ENCODE peak calls at places on chromosomes 4 and X, in nine cellular contexts. One of them, this sample, is unnamed.

GRCh38 chr4:1382776-1383727 is 23.2 kb downstream of the NKX1-1 start:
- DNase-seq in stimulated activated CD4-positive, alpha-beta T cell treated with anti-CD3 and anti-CD28 coated beads, Interleukin-12 subunit alpha, Interleukin-12 subunit beta, amount 100 ng/mL, for 4 hours: no peak
- DNase-seq in amniotic stem cell: no peak
- DNase-seq in activated T-helper 1 cell treated with anti-CD3 and anti-CD28 coated beads, Interleukin-2, amount 50 U/mL, for 16 hours: no peak
- DNase-seq in NCI-H187 treated with DMSO at 0.1 percent for 48 hours: no peak
- DNase-seq in cardiac muscle cell: no peak
- DNase-seq in astrocyte of the spinal cord: no peak
- DNase-seq in OCI-LY7: no peak
- DNase-seq in stimulated activated CD8-positive, alpha-beta memory T cell treated with anti-CD3 and anti-CD28 coated beads, Interleukin-7, amount 100 ng/mL, for 4 hours: no peak
- DNase-seq in this sample: no peak

GRCh38 chr4:182126567-182126966 is 116.6 kb upstream of the TENM3 start:
- DNase-seq in stimulated activated CD4-positive, alpha-beta T cell treated with anti-CD3 and anti-CD28 coated beads, Interleukin-12 subunit alpha, Interleukin-12 subunit beta, amount 100 ng/mL, for 4 hours: no peak
- DNase-seq in amniotic stem cell: no peak
- DNase-seq in activated T-helper 1 cell treated with anti-CD3 and anti-CD28 coated beads, Interleukin-2, amount 50 U/mL, for 16 hours: no peak
- DNase-seq in NCI-H187 treated with DMSO at 0.1 percent for 48 hours: no peak
- DNase-seq in cardiac muscle cell: no peak
- DNase-seq in astrocyte of the spinal cord: peak
- DNase-seq in OCI-LY7: no peak
- DNase-seq in stimulated activated CD8-positive, alpha-beta memory T cell treated with anti-CD3 and anti-CD28 coated beads, Interleukin-7, amount 100 ng/mL, for 4 hours: no peak
- DNase-seq in this sample: no peak

GRCh38 chr4:5409237-5409636 is 299.1 kb downstream of the EVC2 start:
- DNase-seq in stimulated activated CD4-positive, alpha-beta T cell treated with anti-CD3 and anti-CD28 coated beads, Interleukin-12 subunit alpha, Interleukin-12 subunit beta, amount 100 ng/mL, for 4 hours: no peak
- DNase-seq in amniotic stem cell: no peak
- DNase-seq in activated T-helper 1 cell treated with anti-CD3 and anti-CD28 coated beads, Interleukin-2, amount 50 U/mL, for 16 hours: no peak
- DNase-seq in NCI-H187 treated with DMSO at 0.1 percent for 48 hours: no peak
- DNase-seq in cardiac muscle cell: no peak
- DNase-seq in astrocyte of the spinal cord: no peak
- DNase-seq in OCI-LY7: no peak
- DNase-seq in stimulated activated CD8-positive, alpha-beta memory T cell treated with anti-CD3 and anti-CD28 coated beads, Interleukin-7, amount 100 ng/mL, for 4 hours: no peak
- DNase-seq in this sample: peak

GRCh38 chr4:72302981-72303704 is 265.9 kb downstream of the ADAMTS3 start:
- DNase-seq in stimulated activated CD4-positive, alpha-beta T cell treated with anti-CD3 and anti-CD28 coated beads, Interleukin-12 subunit alpha, Interleukin-12 subunit beta, amount 100 ng/mL, for 4 hours: peak
- DNase-seq in amniotic stem cell: peak
- DNase-seq in activated T-helper 1 cell treated with anti-CD3 and anti-CD28 coated beads, Interleukin-2, amount 50 U/mL, for 16 hours: no peak
- DNase-seq in NCI-H187 treated with DMSO at 0.1 percent for 48 hours: no peak
- DNase-seq in cardiac muscle cell: peak
- DNase-seq in astrocyte of the spinal cord: peak
- DNase-seq in OCI-LY7: peak
- DNase-seq in stimulated activated CD8-positive, alpha-beta memory T cell treated with anti-CD3 and anti-CD28 coated beads, Interleukin-7, amount 100 ng/mL, for 4 hours: no peak
- DNase-seq in this sample: no peak

GRCh38 chrX:71251456-71251973 is 2.4 kb downstream of the ZMYM3 start:
- DNase-seq in stimulated activated CD4-positive, alpha-beta T cell treated with anti-CD3 and anti-CD28 coated beads, Interleukin-12 subunit alpha, Interleukin-12 subunit beta, amount 100 ng/mL, for 4 hours: peak
- DNase-seq in amniotic stem cell: no peak
- DNase-seq in activated T-helper 1 cell treated with anti-CD3 and anti-CD28 coated beads, Interleukin-2, amount 50 U/mL, for 16 hours: no peak
- DNase-seq in NCI-H187 treated with DMSO at 0.1 percent for 48 hours: no peak
- DNase-seq in cardiac muscle cell: no peak
- DNase-seq in astrocyte of the spinal cord: no peak
- DNase-seq in OCI-LY7: no peak
- DNase-seq in stimulated activated CD8-positive, alpha-beta memory T cell treated with anti-CD3 and anti-CD28 coated beads, Interleukin-7, amount 100 ng/mL, for 4 hours: no peak
- DNase-seq in this sample: no peak

GRCh38 chr4:122755675-122756074 is 23.2 kb downstream of the BBS12 start:
- DNase-seq in stimulated activated CD4-positive, alpha-beta T cell treated with anti-CD3 and anti-CD28 coated beads, Interleukin-12 subunit alpha, Interleukin-12 subunit beta, amount 100 ng/mL, for 4 hours: no peak
- DNase-seq in amniotic stem cell: no peak
- DNase-seq in activated T-helper 1 cell treated with anti-CD3 and anti-CD28 coated beads, Interleukin-2, amount 50 U/mL, for 16 hours: no peak
- DNase-seq in NCI-H187 treated with DMSO at 0.1 percent for 48 hours: no peak
- DNase-seq in cardiac muscle cell: no peak
- DNase-seq in astrocyte of the spinal cord: no peak
- DNase-seq in OCI-LY7: no peak
- DNase-seq in stimulated activated CD8-positive, alpha-beta memory T cell treated with anti-CD3 and anti-CD28 coated beads, Interleukin-7, amount 100 ng/mL, for 4 hours: no peak
- DNase-seq in this sample: no peak

GRCh38 chrX:37905436-37906147 is 58.2 kb upstream of the DYNLT3 start:
- DNase-seq in stimulated activated CD4-positive, alpha-beta T cell treated with anti-CD3 and anti-CD28 coated beads, Interleukin-12 subunit alpha, Interleukin-12 subunit beta, amount 100 ng/mL, for 4 hours: peak
- DNase-seq in amniotic stem cell: no peak
- DNase-seq in activated T-helper 1 cell treated with anti-CD3 and anti-CD28 coated beads, Interleukin-2, amount 50 U/mL, for 16 hours: no peak
- DNase-seq in NCI-H187 treated with DMSO at 0.1 percent for 48 hours: no peak
- DNase-seq in cardiac muscle cell: peak
- DNase-seq in astrocyte of the spinal cord: peak
- DNase-seq in OCI-LY7: no peak
- DNase-seq in stimulated activated CD8-positive, alpha-beta memory T cell treated with anti-CD3 and anti-CD28 coated beads, Interleukin-7, amount 100 ng/mL, for 4 hours: no peak
- DNase-seq in this sample: no peak

GRCh38 chr4:137367608-137368007 is 164.7 kb downstream of the PCDH18 start:
- DNase-seq in stimulated activated CD4-positive, alpha-beta T cell treated with anti-CD3 and anti-CD28 coated beads, Interleukin-12 subunit alpha, Interleukin-12 subunit beta, amount 100 ng/mL, for 4 hours: no peak
- DNase-seq in amniotic stem cell: no peak
- DNase-seq in activated T-helper 1 cell treated with anti-CD3 and anti-CD28 coated beads, Interleukin-2, amount 50 U/mL, for 16 hours: no peak
- DNase-seq in NCI-H187 treated with DMSO at 0.1 percent for 48 hours: no peak
- DNase-seq in cardiac muscle cell: peak
- DNase-seq in astrocyte of the spinal cord: peak
- DNase-seq in OCI-LY7: no peak
- DNase-seq in stimulated activated CD8-positive, alpha-beta memory T cell treated with anti-CD3 and anti-CD28 coated beads, Interleukin-7, amount 100 ng/mL, for 4 hours: no peak
- DNase-seq in this sample: no peak

GRCh38 chr4:95183656-95184408 is 364.9 kb downstream of the UNC5C start:
- DNase-seq in stimulated activated CD4-positive, alpha-beta T cell treated with anti-CD3 and anti-CD28 coated beads, Interleukin-12 subunit alpha, Interleukin-12 subunit beta, amount 100 ng/mL, for 4 hours: no peak
- DNase-seq in amniotic stem cell: no peak
- DNase-seq in activated T-helper 1 cell treated with anti-CD3 and anti-CD28 coated beads, Interleukin-2, amount 50 U/mL, for 16 hours: no peak
- DNase-seq in NCI-H187 treated with DMSO at 0.1 percent for 48 hours: no peak
- DNase-seq in cardiac muscle cell: no peak
- DNase-seq in astrocyte of the spinal cord: no peak
- DNase-seq in OCI-LY7: no peak
- DNase-seq in stimulated activated CD8-positive, alpha-beta memory T cell treated with anti-CD3 and anti-CD28 coated beads, Interleukin-7, amount 100 ng/mL, for 4 hours: no peak
- DNase-seq in this sample: no peak

GRCh38 chr4:79514637-79515320 is 106.8 kb upstream of the GK2 start:
- DNase-seq in stimulated activated CD4-positive, alpha-beta T cell treated with anti-CD3 and anti-CD28 coated beads, Interleukin-12 subunit alpha, Interleukin-12 subunit beta, amount 100 ng/mL, for 4 hours: no peak
- DNase-seq in amniotic stem cell: no peak
- DNase-seq in activated T-helper 1 cell treated with anti-CD3 and anti-CD28 coated beads, Interleukin-2, amount 50 U/mL, for 16 hours: no peak
- DNase-seq in NCI-H187 treated with DMSO at 0.1 percent for 48 hours: no peak
- DNase-seq in cardiac muscle cell: no peak
- DNase-seq in astrocyte of the spinal cord: no peak
- DNase-seq in OCI-LY7: no peak
- DNase-seq in stimulated activated CD8-positive, alpha-beta memory T cell treated with anti-CD3 and anti-CD28 coated beads, Interleukin-7, amount 100 ng/mL, for 4 hours: no peak
- DNase-seq in this sample: no peak

GRCh38 chrX:53018627-53019026 is 30.0 kb upstream of the GPR173 start:
- DNase-seq in stimulated activated CD4-positive, alpha-beta T cell treated with anti-CD3 and anti-CD28 coated beads, Interleukin-12 subunit alpha, Interleukin-12 subunit beta, amount 100 ng/mL, for 4 hours: no peak
- DNase-seq in amniotic stem cell: no peak
- DNase-seq in activated T-helper 1 cell treated with anti-CD3 and anti-CD28 coated beads, Interleukin-2, amount 50 U/mL, for 16 hours: no peak
- DNase-seq in NCI-H187 treated with DMSO at 0.1 percent for 48 hours: no peak
- DNase-seq in cardiac muscle cell: no peak
- DNase-seq in astrocyte of the spinal cord: no peak
- DNase-seq in OCI-LY7: no peak
- DNase-seq in stimulated activated CD8-positive, alpha-beta memory T cell treated with anti-CD3 and anti-CD28 coated beads, Interleukin-7, amount 100 ng/mL, for 4 hours: no peak
- DNase-seq in this sample: no peak

GRCh38 chr4:7168106-7168505 is 24.2 kb upstream of the SORCS2 start:
- DNase-seq in stimulated activated CD4-positive, alpha-beta T cell treated with anti-CD3 and anti-CD28 coated beads, Interleukin-12 subunit alpha, Interleukin-12 subunit beta, amount 100 ng/mL, for 4 hours: no peak
- DNase-seq in amniotic stem cell: no peak
- DNase-seq in activated T-helper 1 cell treated with anti-CD3 and anti-CD28 coated beads, Interleukin-2, amount 50 U/mL, for 16 hours: no peak
- DNase-seq in NCI-H187 treated with DMSO at 0.1 percent for 48 hours: no peak
- DNase-seq in cardiac muscle cell: no peak
- DNase-seq in astrocyte of the spinal cord: no peak
- DNase-seq in OCI-LY7: no peak
- DNase-seq in stimulated activated CD8-positive, alpha-beta memory T cell treated with anti-CD3 and anti-CD28 coated beads, Interleukin-7, amount 100 ng/mL, for 4 hours: no peak
- DNase-seq in this sample: no peak

GRCh38 chr4:3369781-3370660 is 71.7 kb upstream of the HGFAC start:
- DNase-seq in stimulated activated CD4-positive, alpha-beta T cell treated with anti-CD3 and anti-CD28 coated beads, Interleukin-12 subunit alpha, Interleukin-12 subunit beta, amount 100 ng/mL, for 4 hours: no peak
- DNase-seq in amniotic stem cell: peak
- DNase-seq in activated T-helper 1 cell treated with anti-CD3 and anti-CD28 coated beads, Interleukin-2, amount 50 U/mL, for 16 hours: no peak
- DNase-seq in NCI-H187 treated with DMSO at 0.1 percent for 48 hours: no peak
- DNase-seq in cardiac muscle cell: peak
- DNase-seq in astrocyte of the spinal cord: peak
- DNase-seq in OCI-LY7: no peak
- DNase-seq in stimulated activated CD8-positive, alpha-beta memory T cell treated with anti-CD3 and anti-CD28 coated beads, Interleukin-7, amount 100 ng/mL, for 4 hours: no peak
- DNase-seq in this sample: peak

GRCh38 chr4:4969298-4969697 is 50.0 kb downstream of the CYTL1 start:
- DNase-seq in stimulated activated CD4-positive, alpha-beta T cell treated with anti-CD3 and anti-CD28 coated beads, Interleukin-12 subunit alpha, Interleukin-12 subunit beta, amount 100 ng/mL, for 4 hours: no peak
- DNase-seq in amniotic stem cell: no peak
- DNase-seq in activated T-helper 1 cell treated with anti-CD3 and anti-CD28 coated beads, Interleukin-2, amount 50 U/mL, for 16 hours: no peak
- DNase-seq in NCI-H187 treated with DMSO at 0.1 percent for 48 hours: no peak
- DNase-seq in cardiac muscle cell: peak
- DNase-seq in astrocyte of the spinal cord: no peak
- DNase-seq in OCI-LY7: no peak
- DNase-seq in stimulated activated CD8-positive, alpha-beta memory T cell treated with anti-CD3 and anti-CD28 coated beads, Interleukin-7, amount 100 ng/mL, for 4 hours: no peak
- DNase-seq in this sample: no peak

GRCh38 chr4:80454040-80454439 is 118.5 kb downstream of the CFAP299 start:
- DNase-seq in stimulated activated CD4-positive, alpha-beta T cell treated with anti-CD3 and anti-CD28 coated beads, Interleukin-12 subunit alpha, Interleukin-12 subunit beta, amount 100 ng/mL, for 4 hours: no peak
- DNase-seq in amniotic stem cell: no peak
- DNase-seq in activated T-helper 1 cell treated with anti-CD3 and anti-CD28 coated beads, Interleukin-2, amount 50 U/mL, for 16 hours: no peak
- DNase-seq in NCI-H187 treated with DMSO at 0.1 percent for 48 hours: no peak
- DNase-seq in cardiac muscle cell: no peak
- DNase-seq in astrocyte of the spinal cord: no peak
- DNase-seq in OCI-LY7: no peak
- DNase-seq in stimulated activated CD8-positive, alpha-beta memory T cell treated with anti-CD3 and anti-CD28 coated beads, Interleukin-7, amount 100 ng/mL, for 4 hours: no peak
- DNase-seq in this sample: no peak

GRCh38 chr4:143026459-143027170 is 158.1 kb upstream of the USP38 start:
- DNase-seq in stimulated activated CD4-positive, alpha-beta T cell treated with anti-CD3 and anti-CD28 coated beads, Interleukin-12 subunit alpha, Interleukin-12 subunit beta, amount 100 ng/mL, for 4 hours: no peak
- DNase-seq in amniotic stem cell: no peak
- DNase-seq in activated T-helper 1 cell treated with anti-CD3 and anti-CD28 coated beads, Interleukin-2, amount 50 U/mL, for 16 hours: no peak
- DNase-seq in NCI-H187 treated with DMSO at 0.1 percent for 48 hours: no peak
- DNase-seq in cardiac muscle cell: no peak
- DNase-seq in astrocyte of the spinal cord: no peak
- DNase-seq in OCI-LY7: no peak
- DNase-seq in stimulated activated CD8-positive, alpha-beta memory T cell treated with anti-CD3 and anti-CD28 coated beads, Interleukin-7, amount 100 ng/mL, for 4 hours: no peak
- DNase-seq in this sample: no peak

GRCh38 chr4:157674699-157675098 is 454.2 kb downstream of the GRIA2 start:
- DNase-seq in stimulated activated CD4-positive, alpha-beta T cell treated with anti-CD3 and anti-CD28 coated beads, Interleukin-12 subunit alpha, Interleukin-12 subunit beta, amount 100 ng/mL, for 4 hours: no peak
- DNase-seq in amniotic stem cell: no peak
- DNase-seq in activated T-helper 1 cell treated with anti-CD3 and anti-CD28 coated beads, Interleukin-2, amount 50 U/mL, for 16 hours: no peak
- DNase-seq in NCI-H187 treated with DMSO at 0.1 percent for 48 hours: no peak
- DNase-seq in cardiac muscle cell: no peak
- DNase-seq in astrocyte of the spinal cord: no peak
- DNase-seq in OCI-LY7: no peak
- DNase-seq in stimulated activated CD8-positive, alpha-beta memory T cell treated with anti-CD3 and anti-CD28 coated beads, Interleukin-7, amount 100 ng/mL, for 4 hours: no peak
- DNase-seq in this sample: no peak

GRCh38 chr4:2793578-2793919 is 664 bp downstream of the SH3BP2 start:
- DNase-seq in stimulated activated CD4-positive, alpha-beta T cell treated with anti-CD3 and anti-CD28 coated beads, Interleukin-12 subunit alpha, Interleukin-12 subunit beta, amount 100 ng/mL, for 4 hours: peak
- DNase-seq in amniotic stem cell: no peak
- DNase-seq in activated T-helper 1 cell treated with anti-CD3 and anti-CD28 coated beads, Interleukin-2, amount 50 U/mL, for 16 hours: no peak
- DNase-seq in NCI-H187 treated with DMSO at 0.1 percent for 48 hours: no peak
- DNase-seq in cardiac muscle cell: peak
- DNase-seq in astrocyte of the spinal cord: no peak
- DNase-seq in OCI-LY7: no peak
- DNase-seq in stimulated activated CD8-positive, alpha-beta memory T cell treated with anti-CD3 and anti-CD28 coated beads, Interleukin-7, amount 100 ng/mL, for 4 hours: peak
- DNase-seq in this sample: no peak

GRCh38 chr4:176150283-176150682 is 45.1 kb downstream of the SPATA4 start:
- DNase-seq in stimulated activated CD4-positive, alpha-beta T cell treated with anti-CD3 and anti-CD28 coated beads, Interleukin-12 subunit alpha, Interleukin-12 subunit beta, amount 100 ng/mL, for 4 hours: no peak
- DNase-seq in amniotic stem cell: no peak
- DNase-seq in activated T-helper 1 cell treated with anti-CD3 and anti-CD28 coated beads, Interleukin-2, amount 50 U/mL, for 16 hours: no peak
- DNase-seq in NCI-H187 treated with DMSO at 0.1 percent for 48 hours: no peak
- DNase-seq in cardiac muscle cell: peak
- DNase-seq in astrocyte of the spinal cord: peak
- DNase-seq in OCI-LY7: peak
- DNase-seq in stimulated activated CD8-positive, alpha-beta memory T cell treated with anti-CD3 and anti-CD28 coated beads, Interleukin-7, amount 100 ng/mL, for 4 hours: no peak
- DNase-seq in this sample: no peak

GRCh38 chr4:139814285-139815015 is 148.8 kb downstream of the MGST2 start:
- DNase-seq in stimulated activated CD4-positive, alpha-beta T cell treated with anti-CD3 and anti-CD28 coated beads, Interleukin-12 subunit alpha, Interleukin-12 subunit beta, amount 100 ng/mL, for 4 hours: no peak
- DNase-seq in amniotic stem cell: no peak
- DNase-seq in activated T-helper 1 cell treated with anti-CD3 and anti-CD28 coated beads, Interleukin-2, amount 50 U/mL, for 16 hours: no peak
- DNase-seq in NCI-H187 treated with DMSO at 0.1 percent for 48 hours: peak
- DNase-seq in cardiac muscle cell: peak
- DNase-seq in astrocyte of the spinal cord: no peak
- DNase-seq in OCI-LY7: no peak
- DNase-seq in stimulated activated CD8-positive, alpha-beta memory T cell treated with anti-CD3 and anti-CD28 coated beads, Interleukin-7, amount 100 ng/mL, for 4 hours: no peak
- DNase-seq in this sample: no peak

GRCh38 chr4:142901166-142901662 is 55.1 kb upstream of the INPP4B start:
- DNase-seq in stimulated activated CD4-positive, alpha-beta T cell treated with anti-CD3 and anti-CD28 coated beads, Interleukin-12 subunit alpha, Interleukin-12 subunit beta, amount 100 ng/mL, for 4 hours: no peak
- DNase-seq in amniotic stem cell: no peak
- DNase-seq in activated T-helper 1 cell treated with anti-CD3 and anti-CD28 coated beads, Interleukin-2, amount 50 U/mL, for 16 hours: no peak
- DNase-seq in NCI-H187 treated with DMSO at 0.1 percent for 48 hours: no peak
- DNase-seq in cardiac muscle cell: peak
- DNase-seq in astrocyte of the spinal cord: no peak
- DNase-seq in OCI-LY7: no peak
- DNase-seq in stimulated activated CD8-positive, alpha-beta memory T cell treated with anti-CD3 and anti-CD28 coated beads, Interleukin-7, amount 100 ng/mL, for 4 hours: no peak
- DNase-seq in this sample: no peak

GRCh38 chr4:1294424-1294823 is 4.7 kb downstream of the MAEA start:
- DNase-seq in stimulated activated CD4-positive, alpha-beta T cell treated with anti-CD3 and anti-CD28 coated beads, Interleukin-12 subunit alpha, Interleukin-12 subunit beta, amount 100 ng/mL, for 4 hours: no peak
- DNase-seq in amniotic stem cell: no peak
- DNase-seq in activated T-helper 1 cell treated with anti-CD3 and anti-CD28 coated beads, Interleukin-2, amount 50 U/mL, for 16 hours: no peak
- DNase-seq in NCI-H187 treated with DMSO at 0.1 percent for 48 hours: no peak
- DNase-seq in cardiac muscle cell: no peak
- DNase-seq in astrocyte of the spinal cord: no peak
- DNase-seq in OCI-LY7: no peak
- DNase-seq in stimulated activated CD8-positive, alpha-beta memory T cell treated with anti-CD3 and anti-CD28 coated beads, Interleukin-7, amount 100 ng/mL, for 4 hours: no peak
- DNase-seq in this sample: no peak

GRCh38 chr4:56475917-56476316 is 8.5 kb downstream of the SRP72 start:
- DNase-seq in stimulated activated CD4-positive, alpha-beta T cell treated with anti-CD3 and anti-CD28 coated beads, Interleukin-12 subunit alpha, Interleukin-12 subunit beta, amount 100 ng/mL, for 4 hours: no peak
- DNase-seq in amniotic stem cell: no peak
- DNase-seq in activated T-helper 1 cell treated with anti-CD3 and anti-CD28 coated beads, Interleukin-2, amount 50 U/mL, for 16 hours: no peak
- DNase-seq in NCI-H187 treated with DMSO at 0.1 percent for 48 hours: no peak
- DNase-seq in cardiac muscle cell: no peak
- DNase-seq in astrocyte of the spinal cord: no peak
- DNase-seq in OCI-LY7: peak
- DNase-seq in stimulated activated CD8-positive, alpha-beta memory T cell treated with anti-CD3 and anti-CD28 coated beads, Interleukin-7, amount 100 ng/mL, for 4 hours: no peak
- DNase-seq in this sample: no peak

GRCh38 chr4:87211249-87211952 is 9.0 kb downstream of the KLHL8 start:
- DNase-seq in stimulated activated CD4-positive, alpha-beta T cell treated with anti-CD3 and anti-CD28 coated beads, Interleukin-12 subunit alpha, Interleukin-12 subunit beta, amount 100 ng/mL, for 4 hours: no peak
- DNase-seq in amniotic stem cell: no peak
- DNase-seq in activated T-helper 1 cell treated with anti-CD3 and anti-CD28 coated beads, Interleukin-2, amount 50 U/mL, for 16 hours: no peak
- DNase-seq in NCI-H187 treated with DMSO at 0.1 percent for 48 hours: no peak
- DNase-seq in cardiac muscle cell: peak
- DNase-seq in astrocyte of the spinal cord: peak
- DNase-seq in OCI-LY7: no peak
- DNase-seq in stimulated activated CD8-positive, alpha-beta memory T cell treated with anti-CD3 and anti-CD28 coated beads, Interleukin-7, amount 100 ng/mL, for 4 hours: no peak
- DNase-seq in this sample: no peak

GRCh38 chr4:2511645-2512131 is 24.8 kb upstream of the FAM193A start:
- DNase-seq in stimulated activated CD4-positive, alpha-beta T cell treated with anti-CD3 and anti-CD28 coated beads, Interleukin-12 subunit alpha, Interleukin-12 subunit beta, amount 100 ng/mL, for 4 hours: no peak
- DNase-seq in amniotic stem cell: no peak
- DNase-seq in activated T-helper 1 cell treated with anti-CD3 and anti-CD28 coated beads, Interleukin-2, amount 50 U/mL, for 16 hours: no peak
- DNase-seq in NCI-H187 treated with DMSO at 0.1 percent for 48 hours: no peak
- DNase-seq in cardiac muscle cell: no peak
- DNase-seq in astrocyte of the spinal cord: no peak
- DNase-seq in OCI-LY7: peak
- DNase-seq in stimulated activated CD8-positive, alpha-beta memory T cell treated with anti-CD3 and anti-CD28 coated beads, Interleukin-7, amount 100 ng/mL, for 4 hours: no peak
- DNase-seq in this sample: no peak

GRCh38 chrX:119880076-119880475 is 8.4 kb downstream of the NDUFA1 start:
- DNase-seq in stimulated activated CD4-positive, alpha-beta T cell treated with anti-CD3 and anti-CD28 coated beads, Interleukin-12 subunit alpha, Interleukin-12 subunit beta, amount 100 ng/mL, for 4 hours: no peak
- DNase-seq in amniotic stem cell: no peak
- DNase-seq in activated T-helper 1 cell treated with anti-CD3 and anti-CD28 coated beads, Interleukin-2, amount 50 U/mL, for 16 hours: no peak
- DNase-seq in NCI-H187 treated with DMSO at 0.1 percent for 48 hours: no peak
- DNase-seq in cardiac muscle cell: no peak
- DNase-seq in astrocyte of the spinal cord: no peak
- DNase-seq in OCI-LY7: peak
- DNase-seq in stimulated activated CD8-positive, alpha-beta memory T cell treated with anti-CD3 and anti-CD28 coated beads, Interleukin-7, amount 100 ng/mL, for 4 hours: no peak
- DNase-seq in this sample: no peak

GRCh38 chrX:40174594-40175415 is 77.0 kb upstream of the BCOR start:
- DNase-seq in stimulated activated CD4-positive, alpha-beta T cell treated with anti-CD3 and anti-CD28 coated beads, Interleukin-12 subunit alpha, Interleukin-12 subunit beta, amount 100 ng/mL, for 4 hours: peak
- DNase-seq in amniotic stem cell: no peak
- DNase-seq in activated T-helper 1 cell treated with anti-CD3 and anti-CD28 coated beads, Interleukin-2, amount 50 U/mL, for 16 hours: no peak
- DNase-seq in NCI-H187 treated with DMSO at 0.1 percent for 48 hours: no peak
- DNase-seq in cardiac muscle cell: peak
- DNase-seq in astrocyte of the spinal cord: peak
- DNase-seq in OCI-LY7: peak
- DNase-seq in stimulated activated CD8-positive, alpha-beta memory T cell treated with anti-CD3 and anti-CD28 coated beads, Interleukin-7, amount 100 ng/mL, for 4 hours: peak
- DNase-seq in this sample: no peak

GRCh38 chr4:150457802-150458201 is 124.1 kb upstream of the MAB21L2 start:
- DNase-seq in stimulated activated CD4-positive, alpha-beta T cell treated with anti-CD3 and anti-CD28 coated beads, Interleukin-12 subunit alpha, Interleukin-12 subunit beta, amount 100 ng/mL, for 4 hours: no peak
- DNase-seq in amniotic stem cell: no peak
- DNase-seq in activated T-helper 1 cell treated with anti-CD3 and anti-CD28 coated beads, Interleukin-2, amount 50 U/mL, for 16 hours: no peak
- DNase-seq in NCI-H187 treated with DMSO at 0.1 percent for 48 hours: no peak
- DNase-seq in cardiac muscle cell: peak
- DNase-seq in astrocyte of the spinal cord: no peak
- DNase-seq in OCI-LY7: no peak
- DNase-seq in stimulated activated CD8-positive, alpha-beta memory T cell treated with anti-CD3 and anti-CD28 coated beads, Interleukin-7, amount 100 ng/mL, for 4 hours: no peak
- DNase-seq in this sample: no peak

GRCh38 chr4:16329132-16329796 is 103.0 kb upstream of the TAPT1 start:
- DNase-seq in stimulated activated CD4-positive, alpha-beta T cell treated with anti-CD3 and anti-CD28 coated beads, Interleukin-12 subunit alpha, Interleukin-12 subunit beta, amount 100 ng/mL, for 4 hours: no peak
- DNase-seq in amniotic stem cell: no peak
- DNase-seq in activated T-helper 1 cell treated with anti-CD3 and anti-CD28 coated beads, Interleukin-2, amount 50 U/mL, for 16 hours: no peak
- DNase-seq in NCI-H187 treated with DMSO at 0.1 percent for 48 hours: no peak
- DNase-seq in cardiac muscle cell: peak
- DNase-seq in astrocyte of the spinal cord: peak
- DNase-seq in OCI-LY7: no peak
- DNase-seq in stimulated activated CD8-positive, alpha-beta memory T cell treated with anti-CD3 and anti-CD28 coated beads, Interleukin-7, amount 100 ng/mL, for 4 hours: no peak
- DNase-seq in this sample: no peak

GRCh38 chr4:140249351-140249750 is 95.4 kb upstream of the MAML3 start:
- DNase-seq in stimulated activated CD4-positive, alpha-beta T cell treated with anti-CD3 and anti-CD28 coated beads, Interleukin-12 subunit alpha, Interleukin-12 subunit beta, amount 100 ng/mL, for 4 hours: no peak
- DNase-seq in amniotic stem cell: no peak
- DNase-seq in activated T-helper 1 cell treated with anti-CD3 and anti-CD28 coated beads, Interleukin-2, amount 50 U/mL, for 16 hours: no peak
- DNase-seq in NCI-H187 treated with DMSO at 0.1 percent for 48 hours: no peak
- DNase-seq in cardiac muscle cell: peak
- DNase-seq in astrocyte of the spinal cord: peak
- DNase-seq in OCI-LY7: peak
- DNase-seq in stimulated activated CD8-positive, alpha-beta memory T cell treated with anti-CD3 and anti-CD28 coated beads, Interleukin-7, amount 100 ng/mL, for 4 hours: no peak
- DNase-seq in this sample: no peak

GRCh38 chr4:8653326-8654000 is 60.9 kb downstream of the CPZ start:
- DNase-seq in stimulated activated CD4-positive, alpha-beta T cell treated with anti-CD3 and anti-CD28 coated beads, Interleukin-12 subunit alpha, Interleukin-12 subunit beta, amount 100 ng/mL, for 4 hours: no peak
- DNase-seq in amniotic stem cell: no peak
- DNase-seq in activated T-helper 1 cell treated with anti-CD3 and anti-CD28 coated beads, Interleukin-2, amount 50 U/mL, for 16 hours: no peak
- DNase-seq in NCI-H187 treated with DMSO at 0.1 percent for 48 hours: no peak
- DNase-seq in cardiac muscle cell: no peak
- DNase-seq in astrocyte of the spinal cord: no peak
- DNase-seq in OCI-LY7: no peak
- DNase-seq in stimulated activated CD8-positive, alpha-beta memory T cell treated with anti-CD3 and anti-CD28 coated beads, Interleukin-7, amount 100 ng/mL, for 4 hours: no peak
- DNase-seq in this sample: no peak